ENCODE peak calls at places on chromosome 2, in ten cellular contexts. E is lower leg skin; I is chondrocyte; W is transverse colon; Y is CD14-positive monocyte; P is right lobe of liver; R is heart left ventricle; H is colonic mucosa; V is CD4-positive, alpha-beta T cell; Z is bronchial epithelial cell. T is an unnamed sample.

GRCh38 chr2:7686016-7686385 is 768.8 kb downstream of the RNF144A start:
- DNase-seq in E (no peak), I (no peak), W (no peak), Y (no peak), P (no peak), R (no peak), H (no peak), V (no peak), Z (no peak), T (no peak)

GRCh38 chr2:209960676-209961630 is 41.5 kb upstream of the RPE start:
- DNase-seq in E (no peak), I (no peak), W (peak; percentile 32), Y (no peak), P (peak; percentile 54), R (peak; percentile 12), H (peak; percentile 43), V (peak; percentile 0), Z (peak; percentile 60), T (no peak)

GRCh38 chr2:157460384-157460837 is 16.5 kb upstream of the CYTIP start:
- DNase-seq in E (no peak), I (no peak), W (no peak), Y (no peak), P (no peak), R (no peak), H (no peak), V (no peak), Z (no peak), T (no peak)

GRCh38 chr2:135980450-135981080 is 4.9 kb downstream of the DARS1 start:
- DNase-seq in E (no peak), I (no peak), W (no peak), Y (no peak), P (no peak), R (no peak), H (no peak), V (no peak), Z (no peak), T (no peak)

GRCh38 chr2:200003444-200003843 is 48.1 kb downstream of the MAIP1 start:
- DNase-seq in E (no peak), I (no peak), W (no peak), Y (no peak), P (no peak), R (no peak), H (no peak), V (no peak), Z (peak; percentile 56), T (no peak)

GRCh38 chr2:23380562-23381065 is 4.4 kb upstream of the KLHL29 start:
- DNase-seq in E (no peak), I (no peak), W (no peak), Y (no peak), P (no peak), R (no peak), H (no peak), V (no peak), Z (no peak), T (no peak)

GRCh38 chr2:112534826-112535225 is 7.4 kb upstream of the POLR1B start:
- DNase-seq in E (no peak), I (no peak), W (no peak), Y (no peak), P (no peak), R (no peak), H (no peak), V (no peak), Z (no peak), T (no peak)

GRCh38 chr2:113240150-113240914 is 38.4 kb downstream of the PAX8 start:
- DNase-seq in E (peak; percentile 83), I (no peak), W (peak; percentile 70), Y (no peak), P (peak; percentile 89), R (peak; percentile 86), H (peak; percentile 66), V (no peak), Z (peak; percentile 99), T (no peak)

GRCh38 chr2:64859208-64860161 is 129.7 kb upstream of the SLC1A4 start:
- DNase-seq in E (peak; percentile 96), I (no peak), W (peak; percentile 94), Y (peak; percentile 74), P (peak; percentile 92), R (peak; percentile 87), H (peak; percentile 96), V (no peak), Z (peak; percentile 75), T (peak; percentile 34)

GRCh38 chr2:237866119-237866621 is 6.7 kb downstream of the RAMP1 start:
- DNase-seq in E (no peak), I (no peak), W (no peak), Y (no peak), P (no peak), R (no peak), H (no peak), V (no peak), Z (peak; percentile 38), T (no peak)

GRCh38 chr2:75716406-75716805 is 5.7 kb upstream of the GCFC2 start:
- DNase-seq in E (no peak), I (no peak), W (no peak), Y (no peak), P (no peak), R (no peak), H (no peak), V (no peak), Z (no peak), T (no peak)

GRCh38 chr2:234745347-234745746 is 206.5 kb upstream of the SH3BP4 start:
- DNase-seq in E (no peak), I (no peak), W (no peak), Y (no peak), P (no peak), R (no peak), H (no peak), V (no peak), Z (no peak), T (no peak)
- TF ChIP-seq CTCF in E (no peak), I (peak; percentile 20), W (no peak), Y (no peak), P (peak; percentile 6), R (no peak), H (no peak), V (no peak), Z (peak; percentile 6), T (peak; percentile 11)

GRCh38 chr2:37142546-37142945 is 14.2 kb downstream of the EIF2AK2 start:
- DNase-seq in E (no peak), I (no peak), W (no peak), Y (no peak), P (no peak), R (no peak), H (no peak), V (no peak), Z (no peak), T (no peak)
- TF ChIP-seq CTCF in E (no peak), I (peak; percentile 53), W (no peak), Y (no peak), P (no peak), R (no peak), H (no peak), V (no peak), Z (no peak), T (peak; percentile 13)

GRCh38 chr2:41963661-41964525 is 83.9 kb upstream of the PKDCC start:
- DNase-seq in E (no peak), I (no peak), W (peak; percentile 85), Y (no peak), P (peak; percentile 72), R (peak; percentile 52), H (peak; percentile 94), V (no peak), Z (no peak), T (peak; percentile 28)
- TF ChIP-seq CTCF in E (no peak), I (no peak), W (no peak), Y (no peak), P (no peak), R (no peak), H (no peak), V (no peak), Z (no peak), T (no peak)

GRCh38 chr2:182545420-182546167 is 118.8 kb upstream of the PDE1A start:
- DNase-seq in E (no peak), I (no peak), W (no peak), Y (no peak), P (no peak), R (no peak), H (no peak), V (no peak), Z (no peak), T (no peak)

GRCh38 chr2:182548031-182548950 is 121.5 kb upstream of the PDE1A start:
- DNase-seq in E (no peak), I (no peak), W (no peak), Y (no peak), P (no peak), R (no peak), H (no peak), V (no peak), Z (no peak), T (no peak)

GRCh38 chr2:182553483-182553882 is 126.6 kb upstream of the PDE1A start:
- DNase-seq in E (no peak), I (no peak), W (no peak), Y (no peak), P (no peak), R (no peak), H (no peak), V (no peak), Z (no peak), T (no peak)

GRCh38 chr2:182554950-182555349 is 128.1 kb upstream of the PDE1A start:
- DNase-seq in E (no peak), I (no peak), W (no peak), Y (no peak), P (no peak), R (no peak), H (no peak), V (no peak), Z (no peak), T (no peak)

DNA sequence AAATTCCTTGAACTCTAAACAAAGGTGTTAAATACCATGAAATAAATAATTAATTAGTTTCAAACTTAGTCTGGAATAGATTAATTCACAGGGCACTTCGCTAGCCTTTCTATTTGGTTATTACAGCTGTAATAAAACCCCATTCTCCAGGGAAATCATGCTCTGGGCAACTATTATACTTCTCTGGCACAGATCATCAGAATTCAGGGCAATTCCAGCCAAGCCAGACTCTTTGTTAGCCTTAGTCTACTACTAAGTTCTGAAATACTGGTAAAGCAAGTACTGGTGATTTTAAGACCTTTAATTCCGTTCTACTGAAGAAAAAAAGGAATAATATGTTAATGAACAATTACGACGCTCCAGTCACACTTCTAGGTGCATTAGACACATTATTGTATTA is 123.4 kb upstream of the PDE1A start:
- DNase-seq in E (no peak), I (no peak), W (no peak), Y (no peak), P (no peak), R (no peak), H (no peak), V (no peak), Z (no peak), T (no peak)
- TF ChIP-seq CTCF in E (no peak), I (no peak), W (no peak), Y (no peak), P (no peak), R (no peak), H (no peak), V (no peak), Z (no peak), T (no peak)

DNA sequence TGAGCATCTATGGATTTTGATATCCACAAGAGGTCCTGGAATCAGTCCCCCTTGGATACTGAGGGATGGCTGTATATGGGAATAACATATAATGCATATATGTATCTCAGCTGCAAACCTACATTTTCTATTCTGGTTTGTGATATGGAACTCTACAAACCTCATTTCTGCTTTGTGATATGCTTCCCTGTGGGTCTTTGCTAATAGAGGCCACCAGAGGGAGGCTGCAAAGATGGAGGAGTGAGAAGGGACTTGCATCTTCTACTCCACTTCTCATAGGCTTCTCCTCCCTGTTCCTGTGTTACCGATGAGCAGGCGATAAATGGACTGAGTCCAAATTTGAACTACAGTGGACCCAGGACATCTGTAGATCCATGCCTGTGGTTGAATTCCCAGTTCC is 37.8 kb downstream of the ARID5A start:
- DNase-seq in E (no peak), I (no peak), W (no peak), Y (no peak), P (no peak), R (no peak), H (no peak), V (no peak), Z (no peak), T (no peak)
- TF ChIP-seq CTCF in E (no peak), I (peak; percentile 45), W (no peak), Y (no peak), P (no peak), R (no peak), H (no peak), V (no peak), Z (no peak), T (no peak)